ENCODE peak calls at places on chromosomes 7 and 10, in four cellular contexts. One of them, this sample, is unnamed.

GRCh38 chr7:90518630-90519029 is 49.2 kb downstream of the PTTG1IP2 start:
- DNase-seq in dermis microvascular lymphatic vessel endothelial cell: no peak
- DNase-seq in retina: no peak
- DNase-seq in globus pallidus: no peak
- DNase-seq in this sample: no peak

GRCh38 chr10:103740683-103741082 is 114.7 kb downstream of the SH3PXD2A start:
- DNase-seq in dermis microvascular lymphatic vessel endothelial cell: no peak
- DNase-seq in retina: no peak
- DNase-seq in globus pallidus: no peak
- DNase-seq in this sample: no peak

GRCh38 chr10:7388602-7389001 is 22.2 kb downstream of the SFMBT2 start:
- DNase-seq in dermis microvascular lymphatic vessel endothelial cell: no peak
- DNase-seq in retina: no peak
- DNase-seq in globus pallidus: no peak
- DNase-seq in this sample: no peak

GRCh38 chr7:94394399-94395140 is at the start of gene COL1A2:
- DNase-seq in dermis microvascular lymphatic vessel endothelial cell: no peak
- DNase-seq in retina: peak
- DNase-seq in globus pallidus: no peak
- DNase-seq in this sample: no peak

GRCh38 chr7:65812281-65812680 is 60.6 kb upstream of the VKORC1L1 start:
- DNase-seq in dermis microvascular lymphatic vessel endothelial cell: no peak
- DNase-seq in retina: no peak
- DNase-seq in globus pallidus: no peak
- DNase-seq in this sample: no peak

GRCh38 chr7:15720849-15721471 is 34.5 kb upstream of the MEOX2 start:
- DNase-seq in dermis microvascular lymphatic vessel endothelial cell: peak
- DNase-seq in retina: peak
- DNase-seq in globus pallidus: peak
- DNase-seq in this sample: peak

GRCh38 chr10:132657127-132657706 is 119.6 kb downstream of the INPP5A start:
- DNase-seq in dermis microvascular lymphatic vessel endothelial cell: no peak
- DNase-seq in retina: no peak
- DNase-seq in globus pallidus: no peak
- DNase-seq in this sample: no peak

GRCh38 chr7:116097365-116098009 is 66.9 kb upstream of the TFEC start:
- DNase-seq in dermis microvascular lymphatic vessel endothelial cell: peak
- DNase-seq in retina: no peak
- DNase-seq in globus pallidus: no peak
- DNase-seq in this sample: no peak

GRCh38 chr7:16345979-16346958 is 75.1 kb downstream of the CRPPA start:
- DNase-seq in dermis microvascular lymphatic vessel endothelial cell: no peak
- DNase-seq in retina: no peak
- DNase-seq in globus pallidus: no peak
- DNase-seq in this sample: no peak

GRCh38 chr7:20440472-20441105 is 109.9 kb downstream of the ITGB8 start:
- DNase-seq in dermis microvascular lymphatic vessel endothelial cell: peak
- DNase-seq in retina: no peak
- DNase-seq in globus pallidus: peak
- DNase-seq in this sample: no peak

GRCh38 chr10:112966191-112966855 is 16.3 kb downstream of the TCF7L2 start:
- DNase-seq in dermis microvascular lymphatic vessel endothelial cell: no peak
- DNase-seq in retina: no peak
- DNase-seq in globus pallidus: no peak
- DNase-seq in this sample: no peak

GRCh38 chr7:74063223-74063641 is 20.4 kb upstream of the LIMK1 start:
- DNase-seq in dermis microvascular lymphatic vessel endothelial cell: no peak
- DNase-seq in retina: no peak
- DNase-seq in globus pallidus: no peak
- DNase-seq in this sample: no peak

GRCh38 chr7:153835104-153835503 is 217.1 kb upstream of the DPP6 start:
- DNase-seq in dermis microvascular lymphatic vessel endothelial cell: no peak
- DNase-seq in retina: peak
- DNase-seq in globus pallidus: no peak
- DNase-seq in this sample: peak

GRCh38 chr7:100087055-100087750 is 1.6 kb upstream of the COPS6 start:
- DNase-seq in dermis microvascular lymphatic vessel endothelial cell: peak
- DNase-seq in retina: no peak
- DNase-seq in globus pallidus: no peak
- DNase-seq in this sample: no peak

GRCh38 chr10:48554668-48555067 is 50.2 kb downstream of the ARHGAP22 start:
- DNase-seq in dermis microvascular lymphatic vessel endothelial cell: no peak
- DNase-seq in retina: no peak
- DNase-seq in globus pallidus: no peak
- DNase-seq in this sample: no peak

GRCh38 chr7:98584830-98585229 is 32.3 kb upstream of the NPTX2 start:
- DNase-seq in dermis microvascular lymphatic vessel endothelial cell: no peak
- DNase-seq in retina: no peak
- DNase-seq in globus pallidus: no peak
- DNase-seq in this sample: no peak

GRCh38 chr7:156031679-156032478 is 219.6 kb upstream of the SHH start:
- DNase-seq in dermis microvascular lymphatic vessel endothelial cell: no peak
- DNase-seq in retina: no peak
- DNase-seq in globus pallidus: no peak
- DNase-seq in this sample: no peak

GRCh38 chr10:16562891-16563290 is 41.2 kb upstream of the C1QL3 start:
- DNase-seq in dermis microvascular lymphatic vessel endothelial cell: no peak
- DNase-seq in retina: no peak
- DNase-seq in globus pallidus: no peak
- DNase-seq in this sample: no peak

GRCh38 chr10:78898341-78899097 is 170.2 kb upstream of the ZMIZ1 start:
- DNase-seq in dermis microvascular lymphatic vessel endothelial cell: no peak
- DNase-seq in retina: peak
- DNase-seq in globus pallidus: no peak
- DNase-seq in this sample: no peak

GRCh38 chr7:135194494-135195095 is 16.7 kb downstream of the WDR91 start:
- DNase-seq in dermis microvascular lymphatic vessel endothelial cell: no peak
- DNase-seq in retina: no peak
- DNase-seq in globus pallidus: no peak
- DNase-seq in this sample: no peak

GRCh38 chr7:27640914-27641570 is 21.6 kb downstream of the HIBADH start:
- DNase-seq in dermis microvascular lymphatic vessel endothelial cell: peak
- DNase-seq in retina: no peak
- DNase-seq in globus pallidus: peak
- DNase-seq in this sample: peak

GRCh38 chr10:3173173-3173878 is 744 bp upstream of the PITRM1 start:
- DNase-seq in dermis microvascular lymphatic vessel endothelial cell: no peak
- DNase-seq in retina: no peak
- DNase-seq in globus pallidus: no peak
- DNase-seq in this sample: no peak

GRCh38 chr7:156560075-156560474 is 80.5 kb upstream of the RNF32 start:
- DNase-seq in dermis microvascular lymphatic vessel endothelial cell: no peak
- DNase-seq in retina: no peak
- DNase-seq in globus pallidus: no peak
- DNase-seq in this sample: no peak

GRCh38 chr7:55127135-55127551 is 108.3 kb downstream of the EGFR start:
- DNase-seq in dermis microvascular lymphatic vessel endothelial cell: no peak
- DNase-seq in retina: no peak
- DNase-seq in globus pallidus: no peak
- DNase-seq in this sample: peak

GRCh38 chr7:45259966-45260646 is 102.5 kb downstream of the RAMP3 start:
- DNase-seq in dermis microvascular lymphatic vessel endothelial cell: peak
- DNase-seq in retina: peak
- DNase-seq in globus pallidus: peak
- DNase-seq in this sample: peak